ENCODE peak calls at places on chromosomes 11 and 22, in six cellular contexts. X, K, V, N, D and T are unnamed samples.

GRCh38 chr11:70618471-70619101 is 220.3 kb downstream of the CTTN start:
- DNase-seq in X (no peak), K (no peak), V (no peak), N (no peak), D (no peak), T (no peak)

GRCh38 chr11:44868455-44869421 is 81.9 kb downstream of the TP53I11 start:
- DNase-seq in X (no peak), K (no peak), V (no peak), N (no peak), D (no peak), T (no peak)

GRCh38 chr22:44710474-44711235 is 8.7 kb downstream of the PRR5 start:
- DNase-seq in X (no peak), K (no peak), V (no peak), N (peak), D (no peak), T (no peak)

GRCh38 chr22:25141994-25142620 is 57.6 kb upstream of the CRYBB3 start:
- DNase-seq in X (no peak), K (no peak), V (no peak), N (no peak), D (no peak), T (no peak)

GRCh38 chr22:28976588-28976987 is 85.0 kb downstream of the C22orf31 start:
- DNase-seq in X (peak), K (peak), V (peak), N (no peak), D (peak), T (peak)

GRCh38 chr11:21121991-21122390 is 452.6 kb downstream of the NELL1 start:
- DNase-seq in X (no peak), K (no peak), V (no peak), N (no peak), D (no peak), T (no peak)

GRCh38 chr22:47343611-47344010 is 581.2 kb downstream of the TBC1D22A start:
- DNase-seq in X (no peak), K (no peak), V (no peak), N (no peak), D (no peak), T (no peak)

GRCh38 chr22:16917144-16918003 is 90.6 kb downstream of the GAB4 start:
- DNase-seq in X (peak), K (peak), V (peak), N (peak), D (peak), T (no peak)

GRCh38 chr11:103619480-103619879 is 417.0 kb upstream of the DDI1 start:
- DNase-seq in X (peak), K (no peak), V (no peak), N (peak), D (peak), T (peak)

GRCh38 chr11:85118151-85118550 is 509.0 kb downstream of the DLG2 start:
- DNase-seq in X (no peak), K (peak), V (no peak), N (no peak), D (no peak), T (no peak)

GRCh38 chr11:59857444-59858434 is 8.5 kb downstream of the TCN1 start:
- DNase-seq in X (peak), K (no peak), V (no peak), N (no peak), D (peak), T (peak)

GRCh38 chr22:37329239-37330140 is 47.2 kb downstream of the CYTH4 start:
- DNase-seq in X (peak), K (peak), V (peak), N (no peak), D (no peak), T (peak)

GRCh38 chr11:100827934-100828661 is 141.0 kb downstream of the ARHGAP42 start:
- DNase-seq in X (peak), K (peak), V (peak), N (peak), D (peak), T (peak)

GRCh38 chr22:18110194-18110943 is at the start of gene TUBA8:
- DNase-seq in X (peak), K (peak), V (peak), N (no peak), D (peak), T (peak)

GRCh38 chr11:129376658-129377341 is 1.2 kb downstream of the BARX2 start:
- DNase-seq in X (no peak), K (no peak), V (peak), N (no peak), D (no peak), T (no peak)

GRCh38 chr11:131943296-131943695 is 572.9 kb downstream of the NTM start:
- DNase-seq in X (no peak), K (no peak), V (no peak), N (peak), D (no peak), T (no peak)

GRCh38 chr11:84384637-84385227 is 1098.6 kb upstream of the CCDC90B start:
- DNase-seq in X (peak), K (peak), V (peak), N (peak), D (peak), T (peak)

GRCh38 chr11:119618208-119618909 is 110.6 kb downstream of the NECTIN1 start:
- DNase-seq in X (no peak), K (no peak), V (no peak), N (peak), D (no peak), T (no peak)

GRCh38 chr11:120597250-120597649 is 85.7 kb downstream of the GRIK4 start:
- DNase-seq in X (no peak), K (no peak), V (no peak), N (no peak), D (no peak), T (no peak)

GRCh38 chr22:42912049-42912448 is 55.0 kb upstream of the ARFGAP3 start:
- DNase-seq in X (no peak), K (no peak), V (no peak), N (no peak), D (no peak), T (no peak)

GRCh38 chr11:128480665-128481064 is 106.7 kb downstream of the ETS1 start:
- DNase-seq in X (no peak), K (no peak), V (no peak), N (no peak), D (no peak), T (no peak)

GRCh38 chr11:65169164-65169641 is 830 bp upstream of the SPDYC start:
- DNase-seq in X (peak), K (peak), V (no peak), N (no peak), D (no peak), T (peak)

GRCh38 chr11:11157201-11157600 is 195.8 kb downstream of the CSNK2A3 start:
- DNase-seq in X (peak), K (peak), V (peak), N (peak), D (peak), T (peak)

GRCh38 chr11:85934599-85935169 is 79.5 kb downstream of the CCDC83 start:
- DNase-seq in X (no peak), K (no peak), V (no peak), N (no peak), D (no peak), T (no peak)

GRCh38 chr22:28397324-28397723 is 282.3 kb downstream of the TTC28 start:
- DNase-seq in X (no peak), K (no peak), V (peak), N (no peak), D (no peak), T (no peak)

GRCh38 chr11:19347911-19348310 is 107.2 kb upstream of the E2F8 start:
- DNase-seq in X (no peak), K (no peak), V (no peak), N (no peak), D (no peak), T (no peak)